ENCODE peak calls at places on chromosome 19, in six cellular contexts. One of them, this sample, is unnamed.
A peak's percentile ranks its signal among the peaks of the same experiment; 100 is the strongest.

GRCh38 chr19:15779756-15780476 is 7.5 kb upstream of the OR10H5 start:
- DNase-seq in uterus: peak; percentile 81
- DNase-seq in testis: peak; percentile 66
- DNase-seq in upper lobe of left lung: peak; percentile 83
- DNase-seq in IMR-90: no peak
- DNase-seq in heart left ventricle: peak; percentile 82
- DNase-seq in this sample: peak; percentile 47

GRCh38 chr19:45097776-45098520 is 5.0 kb downstream of the PPP1R37 start:
- DNase-seq in IMR-90: peak; percentile 98
- DNase-seq in heart left ventricle: no peak
- DNase-seq in testis: peak; percentile 82
- DNase-seq in upper lobe of left lung: no peak
- DNase-seq in uterus: peak; percentile 50
- DNase-seq in this sample: peak; percentile 98

GRCh38 chr19:41734585-41734984 is 20.7 kb upstream of the CEACAM6 start:
- DNase-seq in testis: no peak
- DNase-seq in uterus: no peak
- DNase-seq in upper lobe of left lung: no peak
- DNase-seq in IMR-90: no peak
- DNase-seq in heart left ventricle: no peak
- DNase-seq in this sample: no peak

GRCh38 chr19:50268046-50268445 is 61.1 kb downstream of the KCNC3 start:
- DNase-seq in IMR-90: no peak
- DNase-seq in testis: peak; percentile 89
- DNase-seq in heart left ventricle: no peak
- DNase-seq in upper lobe of left lung: peak; percentile 66
- DNase-seq in uterus: no peak
- DNase-seq in this sample: no peak

GRCh38 chr19:18672606-18673337 is 10.7 kb upstream of the CRTC1 start:
- DNase-seq in heart left ventricle: no peak
- DNase-seq in IMR-90: peak; percentile 50
- DNase-seq in testis: no peak
- DNase-seq in upper lobe of left lung: no peak
- DNase-seq in uterus: no peak
- DNase-seq in this sample: no peak

GRCh38 chr19:11539495-11540365 is 1.1 kb downstream of the CNN1 start:
- DNase-seq in heart left ventricle: no peak
- DNase-seq in IMR-90: peak; percentile 22
- DNase-seq in testis: peak; percentile 57
- DNase-seq in upper lobe of left lung: peak; percentile 78
- DNase-seq in uterus: peak; percentile 88
- DNase-seq in this sample: no peak

GRCh38 chr19:49011194-49011593 is 5.7 kb downstream of the LHB start:
- DNase-seq in testis: no peak
- DNase-seq in heart left ventricle: no peak
- DNase-seq in upper lobe of left lung: peak; percentile 48
- DNase-seq in IMR-90: no peak
- DNase-seq in uterus: no peak
- DNase-seq in this sample: no peak

GRCh38 chr19:11196406-11197287 is 698 bp downstream of the KANK2 start:
- DNase-seq in heart left ventricle: peak; percentile 81
- DNase-seq in IMR-90: peak; percentile 28
- DNase-seq in uterus: peak; percentile 60
- DNase-seq in testis: no peak
- DNase-seq in upper lobe of left lung: peak; percentile 90
- DNase-seq in this sample: no peak

GRCh38 chr19:49231804-49232203 is 74.2 kb downstream of the TRPM4 start:
- DNase-seq in IMR-90: no peak
- DNase-seq in heart left ventricle: no peak
- DNase-seq in upper lobe of left lung: no peak
- DNase-seq in testis: no peak
- DNase-seq in uterus: no peak
- DNase-seq in this sample: no peak

GRCh38 chr19:38952395-38953165 is 21.8 kb downstream of the MRPS12 start:
- DNase-seq in IMR-90: peak; percentile 16
- DNase-seq in testis: peak; percentile 70
- DNase-seq in upper lobe of left lung: no peak
- DNase-seq in uterus: no peak
- DNase-seq in heart left ventricle: no peak
- DNase-seq in this sample: peak; percentile 46

GRCh38 chr19:10936661-10937084 is 8.1 kb downstream of the TIMM29 start:
- DNase-seq in uterus: peak; percentile 67
- DNase-seq in IMR-90: peak; percentile 81
- DNase-seq in testis: peak; percentile 59
- DNase-seq in heart left ventricle: no peak
- DNase-seq in upper lobe of left lung: no peak
- DNase-seq in this sample: peak; percentile 73

GRCh38 chr19:13303381-13304129 is 153.3 kb downstream of the IER2 start:
- DNase-seq in testis: no peak
- DNase-seq in upper lobe of left lung: no peak
- DNase-seq in heart left ventricle: no peak
- DNase-seq in IMR-90: no peak
- DNase-seq in uterus: no peak
- DNase-seq in this sample: no peak

GRCh38 chr19:30620354-30620753 is 248.2 kb downstream of the ZNF536 start:
- DNase-seq in uterus: no peak
- DNase-seq in heart left ventricle: no peak
- DNase-seq in testis: no peak
- DNase-seq in upper lobe of left lung: no peak
- DNase-seq in IMR-90: no peak
- DNase-seq in this sample: no peak

GRCh38 chr19:21740559-21740958 is 26.8 kb downstream of the ZNF100 start:
- DNase-seq in uterus: no peak
- DNase-seq in heart left ventricle: no peak
- DNase-seq in testis: no peak
- DNase-seq in upper lobe of left lung: no peak
- DNase-seq in IMR-90: no peak
- DNase-seq in this sample: no peak

GRCh38 chr19:43316591-43317319 is 36.7 kb upstream of the CD177 start:
- DNase-seq in heart left ventricle: no peak
- DNase-seq in IMR-90: peak; percentile 45
- DNase-seq in testis: peak; percentile 67
- DNase-seq in uterus: no peak
- DNase-seq in upper lobe of left lung: peak; percentile 39
- DNase-seq in this sample: no peak

GRCh38 chr19:37654833-37655688 is at the start of gene ZFP30:
- DNase-seq in upper lobe of left lung: peak; percentile 97
- DNase-seq in IMR-90: peak; percentile 81
- DNase-seq in testis: peak; percentile 94
- DNase-seq in uterus: peak; percentile 89
- DNase-seq in heart left ventricle: peak; percentile 94
- DNase-seq in this sample: peak; percentile 92

GRCh38 chr19:43594081-43594697 is 1.7 kb downstream of the IRGQ start:
- DNase-seq in uterus: no peak
- DNase-seq in testis: no peak
- DNase-seq in heart left ventricle: no peak
- DNase-seq in IMR-90: no peak
- DNase-seq in upper lobe of left lung: no peak
- DNase-seq in this sample: no peak

GRCh38 chr19:18437481-18438330 is at the start of gene ISYNA1:
- DNase-seq in upper lobe of left lung: peak; percentile 92
- DNase-seq in heart left ventricle: no peak
- DNase-seq in uterus: peak; percentile 71
- DNase-seq in IMR-90: peak; percentile 20
- DNase-seq in testis: peak; percentile 82
- DNase-seq in this sample: peak; percentile 73

GRCh38 chr19:53808710-53809125 is 15.4 kb downstream of the NLRP12 start:
- DNase-seq in IMR-90: peak; percentile 42
- DNase-seq in uterus: no peak
- DNase-seq in testis: no peak
- DNase-seq in upper lobe of left lung: no peak
- DNase-seq in heart left ventricle: no peak
- DNase-seq in this sample: no peak

DNA sequence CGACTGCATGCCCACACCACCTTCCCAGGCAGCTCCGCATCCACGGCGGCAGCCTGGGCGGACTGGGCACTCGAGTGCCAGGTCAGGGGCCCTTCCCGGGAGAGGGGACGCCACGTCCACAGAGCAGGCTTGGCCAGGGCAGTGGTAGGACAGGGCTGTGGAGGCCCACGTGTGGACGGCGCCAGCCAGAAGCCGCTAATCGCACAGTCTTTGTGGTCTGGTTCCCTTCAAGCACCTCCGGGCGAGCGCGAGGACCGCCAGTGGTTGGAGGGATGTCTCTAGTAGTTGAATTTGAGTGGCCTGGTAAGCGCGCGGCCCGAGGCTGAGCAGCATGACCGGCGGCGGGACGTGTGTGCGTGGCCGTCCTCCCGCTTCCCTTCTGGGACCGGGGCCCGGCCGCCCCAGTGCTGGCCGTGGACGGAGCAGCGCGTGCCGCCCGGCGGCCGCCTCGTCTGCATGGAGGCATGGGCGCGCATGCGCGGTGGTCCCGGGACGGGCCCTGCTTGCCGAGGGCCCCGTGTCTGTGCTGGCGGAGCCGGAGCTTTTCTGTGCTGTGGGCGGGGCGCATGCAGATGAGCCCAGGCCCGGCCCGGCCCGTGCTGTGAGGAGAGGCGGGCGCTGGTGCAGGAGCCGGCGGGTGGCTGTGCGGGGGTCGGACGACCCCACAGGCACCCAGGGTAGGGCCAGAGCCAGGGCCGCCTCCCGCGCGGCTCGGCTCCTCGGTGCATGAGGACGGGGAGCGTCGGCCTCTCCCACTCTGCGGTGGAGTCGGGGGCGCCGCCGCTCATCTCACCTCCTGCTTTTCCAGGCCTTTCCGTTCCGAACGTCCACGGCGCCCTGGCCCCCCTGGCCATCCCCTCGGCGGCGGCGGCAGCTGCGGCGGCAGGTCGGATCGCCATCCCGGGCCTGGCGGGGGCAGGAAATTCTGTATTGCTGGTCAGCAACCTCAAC is 8.6 kb downstream of the PTBP1 start:
- DNase-seq in testis: peak; percentile 75
- DNase-seq in IMR-90: no peak
- DNase-seq in uterus: no peak
- DNase-seq in heart left ventricle: no peak
- DNase-seq in upper lobe of left lung: peak; percentile 84
- DNase-seq in this sample: no peak
- H3K36me3 ChIP-seq in testis: no peaks in the 10 kb centered on the region
- H3K36me3 ChIP-seq in IMR-90: peaks cover 83% of the 10 kb centered on the region
- H3K36me3 ChIP-seq in uterus: no peaks in the 10 kb centered on the region
- H3K36me3 ChIP-seq in heart left ventricle: peaks cover 75% of the 10 kb centered on the region
- H3K36me3 ChIP-seq in upper lobe of left lung: peaks cover 97% of the 10 kb centered on the region
- H3K36me3 ChIP-seq in this sample: no peaks in the 10 kb centered on the region

GRCh38 chr19:4430760-4431159 is 26.8 kb downstream of the UBXN6 start:
- DNase-seq in upper lobe of left lung: no peak
- DNase-seq in heart left ventricle: peak; percentile 28
- DNase-seq in testis: no peak
- DNase-seq in uterus: no peak
- DNase-seq in IMR-90: no peak
- DNase-seq in this sample: no peak
- H3K4me3 ChIP-seq in upper lobe of left lung: no peak overlapping the region
- H3K4me3 ChIP-seq in heart left ventricle: no peak overlapping the region
- H3K4me3 ChIP-seq in testis: no peak overlapping the region
- H3K4me3 ChIP-seq in uterus: no peak overlapping the region
- H3K4me3 ChIP-seq in IMR-90: no peak overlapping the region
- H3K4me3 ChIP-seq in this sample: no peak overlapping the region

GRCh38 chr19:7888826-7889217 is 512 bp downstream of the LRRC8E start:
- DNase-seq in upper lobe of left lung: no peak
- DNase-seq in heart left ventricle: no peak
- DNase-seq in uterus: no peak
- DNase-seq in IMR-90: no peak
- DNase-seq in testis: no peak
- DNase-seq in this sample: no peak

GRCh38 chr19:7885818-7886217 is 2.5 kb upstream of the LRRC8E start:
- DNase-seq in upper lobe of left lung: no peak
- DNase-seq in testis: no peak
- DNase-seq in uterus: no peak
- DNase-seq in IMR-90: no peak
- DNase-seq in heart left ventricle: no peak
- DNase-seq in this sample: no peak

GRCh38 chr19:7883796-7884570 is 4.3 kb upstream of the LRRC8E start:
- DNase-seq in testis: no peak
- DNase-seq in uterus: no peak
- DNase-seq in IMR-90: peak; percentile 33
- DNase-seq in upper lobe of left lung: no peak
- DNase-seq in heart left ventricle: no peak
- DNase-seq in this sample: no peak

GRCh38 chr19:7887408-7888144 is 734 bp upstream of the LRRC8E start:
- DNase-seq in IMR-90: no peak
- DNase-seq in uterus: no peak
- DNase-seq in testis: no peak
- DNase-seq in heart left ventricle: no peak
- DNase-seq in upper lobe of left lung: no peak
- DNase-seq in this sample: no peak

DNA sequence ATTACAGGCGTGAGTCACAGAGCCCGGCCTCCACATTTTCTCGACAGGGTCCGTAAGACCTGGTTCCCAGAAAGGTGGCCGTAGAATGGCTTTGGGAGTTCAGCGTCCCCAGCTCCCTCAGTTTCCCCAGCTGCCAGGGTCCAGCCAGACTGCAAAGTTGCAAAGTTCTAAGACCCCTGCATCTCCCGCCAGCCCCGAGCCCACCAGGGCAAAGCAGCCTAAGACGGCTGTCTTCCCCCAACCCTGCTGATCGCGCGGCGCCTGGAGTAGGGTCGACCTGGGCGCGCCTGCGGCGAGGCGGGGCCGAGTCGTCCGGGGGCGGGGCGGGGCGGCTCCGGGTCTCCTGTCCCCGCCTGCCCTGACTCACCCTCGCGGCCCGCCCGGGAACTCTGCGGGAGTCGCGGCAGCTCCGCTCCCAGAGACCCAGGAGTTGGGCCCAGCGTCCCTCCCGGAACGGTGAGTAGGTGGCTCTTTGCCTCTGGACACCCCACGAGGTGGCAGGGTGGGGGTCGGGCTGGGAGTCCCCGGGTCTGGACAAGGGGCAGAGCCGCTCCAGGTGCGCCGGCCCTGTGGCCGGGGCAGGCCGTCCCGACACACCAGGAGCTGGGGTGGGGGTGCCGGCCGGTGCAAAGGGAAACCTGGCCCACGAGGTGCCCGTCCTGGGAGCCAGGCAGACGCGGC is at the start of gene LRRC8E:
- DNase-seq in heart left ventricle: no peak
- DNase-seq in IMR-90: peak; percentile 55
- DNase-seq in uterus: no peak
- DNase-seq in testis: no peak
- DNase-seq in upper lobe of left lung: peak; percentile 94
- DNase-seq in this sample: peak; percentile 80
- TF ChIP-seq POLR2A in heart left ventricle: no peak
- TF ChIP-seq POLR2A in IMR-90: peak; percentile 88
- TF ChIP-seq POLR2A in uterus: no peak
- TF ChIP-seq POLR2A in testis: no peak
- TF ChIP-seq POLR2A in upper lobe of left lung: peak; percentile 40
- TF ChIP-seq POLR2A in this sample: peak; percentile 73

GRCh38 chr19:5218255-5218855 is 122.3 kb downstream of the PTPRS start:
- DNase-seq in heart left ventricle: no peak
- DNase-seq in IMR-90: no peak
- DNase-seq in uterus: no peak
- DNase-seq in upper lobe of left lung: no peak
- DNase-seq in testis: no peak
- DNase-seq in this sample: no peak

GRCh38 chr19:5216141-5216847 is 124.3 kb downstream of the PTPRS start:
- DNase-seq in heart left ventricle: no peak
- DNase-seq in uterus: no peak
- DNase-seq in testis: no peak
- DNase-seq in IMR-90: no peak
- DNase-seq in upper lobe of left lung: no peak
- DNase-seq in this sample: no peak

GRCh38 chr19:5215431-5215830 is 125.2 kb downstream of the PTPRS start:
- DNase-seq in upper lobe of left lung: no peak
- DNase-seq in heart left ventricle: no peak
- DNase-seq in IMR-90: no peak
- DNase-seq in testis: no peak
- DNase-seq in uterus: no peak
- DNase-seq in this sample: no peak

GRCh38 chr19:5218963-5219530 is 121.6 kb downstream of the PTPRS start:
- DNase-seq in upper lobe of left lung: no peak
- DNase-seq in uterus: no peak
- DNase-seq in testis: no peak
- DNase-seq in heart left ventricle: no peak
- DNase-seq in IMR-90: no peak
- DNase-seq in this sample: no peak

GRCh38 chr19:5217171-5217570 is 123.4 kb downstream of the PTPRS start:
- DNase-seq in uterus: no peak
- DNase-seq in IMR-90: no peak
- DNase-seq in heart left ventricle: no peak
- DNase-seq in testis: no peak
- DNase-seq in upper lobe of left lung: no peak
- DNase-seq in this sample: no peak
- H3K36me3 ChIP-seq in uterus: no peaks in the 10 kb centered on the region
- H3K36me3 ChIP-seq in IMR-90: peaks cover 87% of the 10 kb centered on the region
- H3K36me3 ChIP-seq in heart left ventricle: peaks cover 80% of the 10 kb centered on the region
- H3K36me3 ChIP-seq in testis: no peaks in the 10 kb centered on the region
- H3K36me3 ChIP-seq in upper lobe of left lung: peaks cover 83% of the 10 kb centered on the region
- H3K36me3 ChIP-seq in this sample: peaks cover 91% of the 10 kb centered on the region

This sample was measured in adrenal gland.